ENCODE peak calls at places on chromosomes 16 and 17, in four cellular contexts. N is CD8-positive, alpha-beta memory T cell; L is iris pigment epithelial cell; X is stimulated activated CD8-positive, alpha-beta memory T cell treated with anti-CD3 and anti-CD28 coated beads, Interleukin-2, amount 100 ng/mL, for 48 hours. Y is an unnamed sample.

GRCh38 chr16:26614102-26614864 is 452.4 kb upstream of the C16orf82 start:
- DNase-seq in N (no peak), L (no peak), X (no peak), Y (no peak)

GRCh38 chr16:26111900-26112299 is 420.1 kb downstream of the HS3ST4 start:
- DNase-seq in N (no peak), L (no peak), X (no peak), Y (no peak)

GRCh38 chr16:3625911-3626732 is 14.7 kb upstream of the SLX4 start:
- DNase-seq in N (no peak), L (peak; percentile 32), X (no peak), Y (no peak)

GRCh38 chr17:50429793-50430192 is 3.8 kb downstream of the ACSF2 start:
- DNase-seq in N (no peak), L (no peak), X (no peak), Y (no peak)

GRCh38 chr16:65845466-65846209 is 520.9 kb upstream of the CDH5 start:
- DNase-seq in N (no peak), L (peak; percentile 6), X (no peak), Y (no peak)

GRCh38 chr16:82990155-82990554 is 363.4 kb downstream of the CDH13 start:
- DNase-seq in N (no peak), L (peak; percentile 46), X (no peak), Y (no peak)

GRCh38 chr16:55622930-55623561 is 32.7 kb upstream of the SLC6A2 start:
- DNase-seq in N (no peak), L (no peak), X (no peak), Y (peak; percentile 67)

GRCh38 chr16:11160676-11161115 is 95.3 kb downstream of the SOCS1 start:
- DNase-seq in N (no peak), L (no peak), X (no peak), Y (no peak)

GRCh38 chr17:48231995-48232729 is 124.6 kb downstream of the SNX11 start:
- DNase-seq in N (no peak), L (no peak), X (no peak), Y (no peak)

GRCh38 chr16:56357765-56358322 is 67.5 kb downstream of the AMFR start:
- DNase-seq in N (no peak), L (peak; percentile 63), X (no peak), Y (no peak)

GRCh38 chr17:77019955-77020379 is 120.8 kb upstream of the SEC14L1 start:
- DNase-seq in N (no peak), L (peak; percentile 32), X (no peak), Y (no peak)

GRCh38 chr17:71203953-71204352 is 916.9 kb upstream of the SOX9 start:
- DNase-seq in N (no peak), L (peak; percentile 32), X (no peak), Y (no peak)

Y was measured in SK-N-DZ.